ENCODE peak calls at places on chromosomes 12 and 14, in six cellular contexts. Z, S, R, E, U and I are unnamed samples.

GRCh38 chr12:67430708-67431335 is 161.7 kb downstream of the CAND1 start:
- DNase-seq in Z (peak; percentile 19), S (peak; percentile 82), R (no peak), E (no peak), U (no peak), I (no peak)

GRCh38 chr14:95323917-95324316 is 4.2 kb upstream of the CLMN start:
- DNase-seq in Z (no peak), S (no peak), R (no peak), E (no peak), U (no peak), I (no peak)

GRCh38 chr12:122958198-122958888 is 7.9 kb downstream of the ABCB9 start:
- DNase-seq in Z (no peak), S (no peak), R (no peak), E (no peak), U (no peak), I (no peak)

GRCh38 chr14:105153331-105153731 is 15.2 kb downstream of the JAG2 start:
- DNase-seq in Z (no peak), S (peak; percentile 77), R (peak; percentile 85), E (no peak), U (no peak), I (peak; percentile 74)

GRCh38 chr12:27460471-27460978 is 14.0 kb downstream of the SMCO2 start:
- DNase-seq in Z (peak; percentile 88), S (no peak), R (no peak), E (no peak), U (no peak), I (no peak)

GRCh38 chr12:52434096-52434733 is at the start of gene KRT75:
- DNase-seq in Z (peak; percentile 89), S (no peak), R (no peak), E (no peak), U (no peak), I (peak; percentile 89)

GRCh38 chr12:89949457-89950195 is 241.0 kb upstream of the ATP2B1 start:
- DNase-seq in Z (peak; percentile 94), S (no peak), R (no peak), E (no peak), U (peak; percentile 6), I (no peak)

GRCh38 chr14:74035556-74035955 is 16.4 kb downstream of the BBOF1 start:
- DNase-seq in Z (peak; percentile 38), S (no peak), R (no peak), E (no peak), U (no peak), I (no peak)

GRCh38 chr12:2396448-2396871 is 343.7 kb downstream of the CACNA1C start:
- DNase-seq in Z (no peak), S (peak; percentile 86), R (no peak), E (no peak), U (no peak), I (peak; percentile 44)